ENCODE peak calls at places on chromosomes 11 and 22, in six cellular contexts. Y is neuronal stem cell, J is mammary epithelial cell, X is heart left ventricle, U is AG09319, R is WERI-Rb-1. G is an unnamed sample.

GRCh38 chr11:61913699-61914395 is 3.5 kb downstream of the RAB3IL1 start:
- DNase-seq in R (no peak), J (no peak), U (no peak), Y (no peak), X (no peak), G (no peak)

GRCh38 chr11:61529537-61530225 is 21.1 kb downstream of the LRRC10B start:
- DNase-seq in Y (no peak), U (no peak), X (peak), R (no peak), J (no peak), G (no peak)

GRCh38 chr11:127059286-127060200 is 59.0 kb upstream of the KIRREL3 start:
- DNase-seq in R (no peak), J (no peak), U (no peak), Y (no peak), X (no peak), G (no peak)

GRCh38 chr11:66904055-66904454 is 47.2 kb downstream of the LRFN4 start:
- DNase-seq in Y (no peak), R (no peak), J (peak), U (no peak), X (no peak), G (peak)

GRCh38 chr11:12188548-12189317 is 78.3 kb downstream of the MICAL2 start:
- DNase-seq in J (no peak), R (no peak), U (no peak), X (no peak), Y (no peak), G (no peak)

GRCh38 chr11:2663506-2663905 is 36.3 kb downstream of the KCNQ1OT1 start:
- DNase-seq in U (no peak), R (no peak), J (no peak), X (no peak), Y (no peak), G (no peak)

GRCh38 chr11:7531011-7531410 is 17.2 kb downstream of the PPFIBP2 start:
- DNase-seq in U (no peak), X (no peak), J (no peak), Y (no peak), R (no peak), G (no peak)

GRCh38 chr11:69156673-69157155 is 979 bp downstream of the SMIM38 start:
- DNase-seq in Y (no peak), U (no peak), X (peak), R (no peak), J (no peak), G (no peak)

GRCh38 chr11:106271126-106271525 is 193.7 kb downstream of the AASDHPPT start:
- DNase-seq in R (no peak), U (no peak), J (no peak), Y (no peak), X (no peak), G (no peak)

GRCh38 chr11:62445314-62445740 is 26.5 kb downstream of the SCGB1A1 start:
- DNase-seq in X (no peak), J (no peak), R (no peak), U (no peak), Y (no peak), G (no peak)

GRCh38 chr11:130037058-130037457 is 32.6 kb upstream of the APLP2 start:
- DNase-seq in R (no peak), U (peak), Y (no peak), X (no peak), J (peak), G (peak)

GRCh38 chr11:118988280-118988679 is 9.7 kb upstream of the CENATAC start:
- DNase-seq in Y (no peak), X (no peak), U (no peak), J (peak), R (peak), G (peak)

GRCh38 chr22:25362215-25362882 is 142.9 kb downstream of the CRYBB2 start:
- DNase-seq in X (peak), Y (peak), U (no peak), R (peak), J (no peak), G (peak)

GRCh38 chr11:44285756-44286155 is 24.2 kb downstream of the ALX4 start:
- DNase-seq in Y (no peak), R (no peak), U (no peak), X (no peak), J (no peak), G (no peak)

GRCh38 chr22:43777204-43777671 is 34.9 kb downstream of the EFCAB6 start:
- DNase-seq in Y (no peak), R (peak), X (no peak), J (peak), U (peak), G (peak)

GRCh38 chr11:114262681-114263509 is 33.3 kb upstream of the NNMT start:
- DNase-seq in Y (no peak), J (peak), X (peak), U (peak), R (peak), G (peak)

GRCh38 chr22:33803883-33804282 is 116.4 kb downstream of the LARGE1 start:
- DNase-seq in R (no peak), X (no peak), U (no peak), J (no peak), Y (no peak), G (no peak)

GRCh38 chr22:43931771-43932170 is 8.2 kb downstream of the PNPLA3 start:
- DNase-seq in U (no peak), Y (no peak), R (no peak), J (no peak), X (no peak), G (no peak)

GRCh38 chr22:28237092-28237491 is 318.0 kb upstream of the PITPNB start:
- DNase-seq in J (peak), R (no peak), X (no peak), Y (no peak), U (no peak), G (no peak)

GRCh38 chr22:37894939-37895670 is 11.0 kb upstream of the MICALL1 start:
- DNase-seq in X (no peak), J (peak), R (no peak), Y (peak), U (no peak), G (no peak)

GRCh38 chr11:108117746-108118371 is 3.5 kb upstream of the ACAT1 start:
- DNase-seq in Y (no peak), R (no peak), J (peak), U (peak), X (no peak), G (peak)

GRCh38 chr11:126137146-126137545 is 74.3 kb downstream of the RPUSD4 start:
- DNase-seq in Y (no peak), R (no peak), J (no peak), X (no peak), U (no peak), G (no peak)

GRCh38 chr11:14907411-14908213 is 15.6 kb upstream of the CYP2R1 start:
- DNase-seq in J (peak), U (no peak), Y (no peak), R (peak), X (peak), G (no peak)

GRCh38 chr22:44405661-44406060 is 92.4 kb downstream of the RTL6 start:
- DNase-seq in R (no peak), J (no peak), X (no peak), Y (no peak), U (no peak), G (no peak)

GRCh38 chr11:29024386-29024785 is 916.2 kb downstream of the METTL15 start:
- DNase-seq in U (no peak), X (no peak), R (no peak), J (no peak), Y (no peak), G (no peak)

GRCh38 chr22:27488456-27489224 is 312.9 kb downstream of the MN1 start:
- DNase-seq in R (no peak), X (no peak), J (no peak), U (no peak), Y (no peak), G (no peak)

GRCh38 chr22:38842512-38843200 is 1.2 kb downstream of the NPTXR start:
- DNase-seq in Y (no peak), X (no peak), R (no peak), U (no peak), J (no peak), G (no peak)

GRCh38 chr11:5580577-5580976 is at the start of gene OR52B6:
- DNase-seq in X (no peak), Y (no peak), U (no peak), R (no peak), J (no peak), G (no peak)

G was measured in RWPE1.